ENCODE peak calls at places on chromosomes 11 and 22, in seven cellular contexts. G, T, N, S, A, P and J are unnamed samples.

GRCh38 chr11:106156290-106156937 is 79.0 kb downstream of the AASDHPPT start:
- DNase-seq in G (peak; percentile 8), T (no peak), N (no peak), S (peak; percentile 21), A (no peak), P (peak; percentile 90), J (no peak)

GRCh38 chr22:42243802-42244060 is 26.7 kb downstream of the TCF20 start:
- DNase-seq in G (no peak), T (no peak), N (no peak), S (no peak), A (no peak), P (no peak), J (no peak)

GRCh38 chr22:36991220-36991619 is 28.0 kb downstream of the TST start:
- DNase-seq in G (no peak), T (no peak), N (no peak), S (no peak), A (no peak), P (no peak), J (no peak)

GRCh38 chr22:37193629-37194191 is 5.7 kb upstream of the C1QTNF6 start:
- DNase-seq in G (peak; percentile 51), T (no peak), N (no peak), S (no peak), A (no peak), P (peak; percentile 61), J (no peak)

GRCh38 chr22:22424210-22424800 is 84.2 kb downstream of the ZNF280B start:
- DNase-seq in G (no peak), T (no peak), N (no peak), S (no peak), A (no peak), P (no peak), J (no peak)

GRCh38 chr11:73404048-73404447 is 27.8 kb downstream of the RELT start:
- DNase-seq in G (peak; percentile 46), T (peak; percentile 76), N (no peak), S (no peak), A (no peak), P (peak; percentile 80), J (no peak)

GRCh38 chr11:122804161-122804560 is 34.1 kb upstream of the CRTAM start:
- DNase-seq in G (no peak), T (no peak), N (no peak), S (no peak), A (no peak), P (peak; percentile 40), J (no peak)

GRCh38 chr22:37139762-37140161 is 10.0 kb downstream of the IL2RB start:
- DNase-seq in G (no peak), T (no peak), N (no peak), S (no peak), A (no peak), P (no peak), J (no peak)

GRCh38 chr11:28464252-28464867 is 356.2 kb downstream of the METTL15 start:
- DNase-seq in G (no peak), T (no peak), N (no peak), S (peak; percentile 8), A (no peak), P (peak; percentile 41), J (no peak)

GRCh38 chr11:45921561-45922424 is 663 bp upstream of the LARGE2 start:
- DNase-seq in G (peak; percentile 68), T (peak; percentile 13), N (peak; percentile 17), S (no peak), A (peak; percentile 67), P (no peak), J (peak; percentile 48)

GRCh38 chr11:71298761-71299181 is 46.4 kb upstream of the SHANK2 start:
- DNase-seq in G (no peak), T (no peak), N (no peak), S (no peak), A (no peak), P (no peak), J (peak; percentile 37)

GRCh38 chr11:78667462-78667861 is 92.8 kb upstream of the NARS2 start:
- DNase-seq in G (no peak), T (no peak), N (no peak), S (no peak), A (no peak), P (no peak), J (no peak)

GRCh38 chr11:111969344-111969743 is 32.2 kb downstream of the DIXDC1 start:
- DNase-seq in G (no peak), T (no peak), N (no peak), S (no peak), A (no peak), P (no peak), J (no peak)

GRCh38 chr11:29009426-29009825 is 901.2 kb downstream of the METTL15 start:
- DNase-seq in G (no peak), T (no peak), N (no peak), S (peak; percentile 46), A (no peak), P (no peak), J (no peak)

GRCh38 chr11:18358646-18359045 is 35.7 kb upstream of the LDHA start:
- DNase-seq in G (no peak), T (no peak), N (no peak), S (no peak), A (no peak), P (no peak), J (no peak)

GRCh38 chr11:102840018-102840417 is 3.4 kb downstream of the MMP3 start:
- DNase-seq in G (no peak), T (no peak), N (no peak), S (no peak), A (no peak), P (no peak), J (no peak)

GRCh38 chr11:102837151-102837550 is 6.3 kb downstream of the MMP3 start:
- DNase-seq in G (no peak), T (no peak), N (no peak), S (no peak), A (no peak), P (no peak), J (no peak)

GRCh38 chr11:102836290-102836875 is 7.0 kb downstream of the MMP3 start:
- DNase-seq in G (no peak), T (no peak), N (no peak), S (peak; percentile 41), A (no peak), P (peak; percentile 3), J (no peak)

GRCh38 chr11:102833731-102834130 is 9.7 kb downstream of the MMP3 start:
- DNase-seq in G (no peak), T (no peak), N (no peak), S (no peak), A (no peak), P (no peak), J (no peak)

GRCh38 chr11:102837646-102838045 is 5.8 kb downstream of the MMP3 start:
- DNase-seq in G (no peak), T (no peak), N (no peak), S (no peak), A (no peak), P (no peak), J (no peak)
- TF ChIP-seq CTCF in G (no peak), T (no peak), N (no peak), S (no peak), A (no peak), P (no peak), J (no peak)

GRCh38 chr11:64878494-64879225 is at the start of gene EHD1:
- DNase-seq in G (peak; percentile 100), T (peak; percentile 99), N (peak; percentile 98), S (peak; percentile 77), A (peak; percentile 100), P (peak; percentile 98), J (peak; percentile 100)
- TF ChIP-seq CTCF in G (peak; percentile 21), T (peak; percentile 61), N (no peak), S (peak; percentile 71), A (peak; percentile 49), P (peak; percentile 41), J (peak; percentile 34)

DNA sequence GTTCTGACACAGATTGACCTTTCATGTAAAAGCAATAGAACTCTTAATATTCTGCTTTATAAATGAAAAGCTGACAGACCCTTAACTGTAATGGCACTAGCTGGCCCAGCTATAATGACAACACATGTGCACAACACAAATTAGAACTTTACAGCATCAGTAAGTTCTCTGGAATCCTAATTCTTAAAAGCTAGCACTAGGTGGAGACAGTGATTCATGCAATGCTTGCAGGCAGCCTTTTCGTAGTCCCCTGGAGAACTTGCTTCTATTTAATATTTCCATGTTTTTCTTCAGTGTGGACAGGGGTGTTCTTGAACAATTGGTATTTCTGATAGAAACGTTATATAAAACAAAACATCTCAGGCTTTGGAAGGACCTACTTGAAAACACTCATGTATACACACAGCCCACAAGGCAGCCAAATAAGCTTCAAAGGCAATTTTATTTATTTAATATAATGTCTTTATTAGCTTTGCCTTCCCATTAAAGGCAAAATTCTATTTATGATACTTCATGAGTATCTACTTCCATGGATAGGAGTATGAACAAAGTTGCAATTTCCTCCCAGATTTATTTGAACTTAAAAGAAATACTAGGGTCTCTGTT is 374.3 kb upstream of the MPPED2 start:
- DNase-seq in G (peak; percentile 7), T (no peak), N (no peak), S (no peak), A (no peak), P (peak; percentile 53), J (no peak)
- TF ChIP-seq CTCF in G (peak; percentile 65), T (peak; percentile 54), N (no peak), S (peak; percentile 33), A (no peak), P (peak; percentile 57), J (peak; percentile 27)

DNA sequence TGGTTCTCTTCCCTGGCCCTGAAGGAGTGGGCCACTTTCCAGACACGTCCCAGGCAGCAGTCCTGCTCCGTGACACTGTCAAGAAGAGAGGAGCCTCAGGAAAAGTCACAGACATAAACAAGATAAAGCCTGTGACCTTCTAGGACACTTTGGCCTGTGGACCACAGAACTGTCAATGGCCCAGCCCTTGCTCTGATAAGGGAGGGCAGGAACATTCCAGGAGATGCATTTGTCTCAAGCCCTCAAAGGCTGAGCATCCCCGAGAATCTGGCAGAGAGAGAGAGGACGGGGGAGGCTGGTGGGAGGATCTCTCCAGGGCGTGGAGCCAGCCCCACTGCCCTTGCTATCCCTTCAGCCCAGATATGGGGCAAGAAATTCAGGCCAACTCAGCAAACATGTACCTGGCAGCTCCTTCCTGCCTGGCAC is 476.4 kb downstream of the INSC start:
- DNase-seq in G (no peak), T (no peak), N (no peak), S (no peak), A (no peak), P (no peak), J (no peak)
- TF ChIP-seq CTCF in G (no peak), T (no peak), N (no peak), S (no peak), A (no peak), P (no peak), J (no peak)

DNA sequence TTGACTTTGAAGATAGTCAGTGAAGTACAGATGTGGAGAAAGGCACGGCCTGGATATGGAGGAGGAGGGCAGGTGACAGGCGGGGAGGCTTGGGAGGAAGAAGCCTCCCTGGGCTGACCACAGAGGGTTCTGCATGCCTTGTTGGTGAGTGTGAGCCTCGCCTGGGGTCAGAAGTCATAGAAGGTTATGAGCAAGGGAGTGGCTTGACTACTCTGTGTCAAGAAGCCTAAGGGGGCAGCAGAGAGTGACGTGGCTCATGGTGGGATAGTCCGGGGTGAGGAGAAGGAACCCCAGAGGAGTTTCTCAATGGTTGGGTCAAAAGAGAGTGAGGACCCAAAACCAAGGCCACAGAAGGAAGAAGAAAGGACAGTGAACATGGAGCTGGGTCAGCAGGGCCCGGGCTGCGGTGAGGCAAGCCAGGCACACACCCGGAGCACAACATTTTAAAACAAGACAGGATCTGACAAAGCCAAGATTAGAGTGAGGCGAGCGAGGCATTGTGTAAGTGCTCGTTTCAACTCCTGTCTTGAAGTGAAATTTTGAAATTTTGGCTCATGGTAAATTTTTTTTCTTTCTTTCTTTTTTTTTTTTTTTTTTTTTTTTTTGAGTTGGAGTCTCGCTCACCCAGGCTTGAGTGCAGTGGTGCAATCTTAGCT is 31.9 kb downstream of the PDGFB start:
- DNase-seq in G (no peak), T (no peak), N (no peak), S (no peak), A (no peak), P (peak; percentile 84), J (no peak)
- TF ChIP-seq CTCF in G (no peak), T (no peak), N (no peak), S (peak; percentile 5), A (no peak), P (peak; percentile 18), J (no peak)

GRCh38 chr11:10514210-10514609 is 26.8 kb downstream of the RNF141 start:
- DNase-seq in G (no peak), T (no peak), N (no peak), S (no peak), A (no peak), P (peak; percentile 59), J (no peak)
- TF ChIP-seq CTCF in G (no peak), T (peak; percentile 49), N (no peak), S (peak; percentile 22), A (no peak), P (peak; percentile 12), J (peak; percentile 59)